ENCODE peak calls at places on chromosome X, in ten cellular contexts. Q, U, J, Y, X, M, H, R, T and E are unnamed samples.

GRCh38 chrX:154058207-154058997 is 38.7 kb upstream of the IRAK1 start:
- DNase-seq in Q (no peak), M (no peak), J (no peak), X (no peak), Y (no peak), T (no peak), U (no peak), R (no peak), H (no peak), E (no peak)

GRCh38 chrX:14927391-14927790 is 54.2 kb downstream of the MOSPD2 start:
- DNase-seq in J (no peak), Q (no peak), U (no peak), H (no peak), Y (peak), M (no peak), R (no peak), X (no peak), T (no peak), E (no peak)

GRCh38 chrX:54044877-54045328 is 630 bp upstream of the PHF8 start:
- DNase-seq in U (no peak), M (no peak), X (no peak), Q (no peak), R (no peak), Y (no peak), H (no peak), T (no peak), J (no peak), E (no peak)

GRCh38 chrX:107204063-107204605 is 2.1 kb downstream of the NUP62CL start:
- DNase-seq in J (no peak), R (no peak), X (peak), M (no peak), U (no peak), H (peak), Y (no peak), T (no peak), Q (no peak), E (no peak)

GRCh38 chrX:105211051-105211575 is 9.4 kb downstream of the TEX13A start:
- DNase-seq in U (no peak), H (no peak), X (no peak), Y (no peak), M (no peak), J (no peak), R (peak), T (no peak), Q (no peak), E (no peak)

GRCh38 chrX:155215443-155216178 is 649 bp upstream of the VBP1 start:
- DNase-seq in Q (no peak), X (no peak), M (no peak), J (no peak), R (no peak), Y (no peak), T (no peak), H (no peak), U (no peak), E (no peak)

GRCh38 chrX:37405954-37406353 is 56.8 kb downstream of the PRRG1 start:
- DNase-seq in U (no peak), X (no peak), M (no peak), R (no peak), H (no peak), T (no peak), Q (no peak), J (no peak), Y (peak), E (no peak)

GRCh38 chrX:132636080-132636479 is 147.2 kb upstream of the MBNL3 start:
- DNase-seq in J (no peak), T (no peak), Q (peak), U (no peak), M (no peak), R (no peak), Y (no peak), H (no peak), X (peak), E (no peak)

GRCh38 chrX:10011991-10012390 is 44.8 kb downstream of the CLDN34 start:
- DNase-seq in H (no peak), R (no peak), T (no peak), M (no peak), X (peak), U (no peak), Y (no peak), J (no peak), Q (no peak), E (no peak)

GRCh38 chrX:13747836-13748235 is 13.3 kb downstream of the OFD1 start:
- DNase-seq in U (peak), T (peak), M (peak), Q (peak), J (no peak), Y (peak), X (peak), R (no peak), H (no peak), E (no peak)

GRCh38 chrX:15493118-15494082 is at the start of gene PIR:
- DNase-seq in U (no peak), H (peak), X (peak), M (peak), J (peak), T (peak), Y (peak), R (no peak), Q (peak), E (no peak)

GRCh38 chrX:154441984-154442707 is 1.8 kb upstream of the FAM50A start:
- DNase-seq in U (no peak), J (no peak), X (no peak), R (no peak), Q (no peak), T (no peak), Y (no peak), M (no peak), H (no peak), E (no peak)

GRCh38 chrX:74383611-74384010 is 37.7 kb upstream of the SLC16A2 start:
- DNase-seq in R (no peak), H (peak), U (peak), Y (peak), X (peak), M (peak), J (no peak), Q (peak), T (no peak), E (no peak)

GRCh38 chrX:45850197-45850774 is 649.6 kb upstream of the DIPK2B start:
- DNase-seq in M (no peak), T (no peak), Y (peak), H (peak), J (no peak), U (no peak), R (no peak), Q (no peak), X (peak), E (no peak)

GRCh38 chrX:50579955-50580354 is 109.3 kb upstream of the DGKK start:
- DNase-seq in M (peak), R (peak), Y (peak), Q (peak), T (peak), X (peak), H (peak), J (peak), U (peak), E (no peak)

GRCh38 chrX:41027388-41027787 is 57.9 kb upstream of the USP9X start:
- DNase-seq in H (no peak), Q (no peak), X (peak), R (no peak), U (no peak), T (no peak), J (no peak), Y (peak), M (no peak), E (no peak)

GRCh38 chrX:110327336-110327735 is 9.5 kb upstream of the AMMECR1 start:
- DNase-seq in X (no peak), U (no peak), M (no peak), T (no peak), R (no peak), Q (no peak), H (no peak), J (no peak), Y (no peak), E (peak)

GRCh38 chrX:119236599-119237525 is 777 bp downstream of the PGRMC1 start:
- DNase-seq in X (no peak), R (no peak), H (peak), M (peak), Q (peak), T (no peak), U (peak), Y (peak), J (no peak), E (no peak)

GRCh38 chrX:74422576-74423288 is 1.4 kb downstream of the SLC16A2 start:
- DNase-seq in Y (peak), T (no peak), X (peak), M (peak), U (no peak), Q (no peak), R (no peak), H (peak), J (no peak), E (no peak)

GRCh38 chrX:17405225-17405969 is 30.4 kb downstream of the NHS start:
- DNase-seq in X (no peak), J (no peak), T (no peak), U (no peak), R (peak), H (no peak), M (no peak), Q (no peak), Y (peak), E (no peak)

GRCh38 chrX:22246620-22247019 is 26.1 kb upstream of the CBLL2 start:
- DNase-seq in Q (no peak), R (peak), H (no peak), T (no peak), U (no peak), M (no peak), J (no peak), Y (peak), X (no peak), E (no peak)

GRCh38 chrX:40145001-40145631 is 47.4 kb upstream of the BCOR start:
- DNase-seq in H (no peak), Q (no peak), M (no peak), U (no peak), R (no peak), T (no peak), X (peak), J (no peak), Y (no peak), E (no peak)